ENCODE peak calls at places on chromosome 6, in four cellular contexts. B is neural crest cell, N is A549, H is MCF 10A. X is an unnamed sample.

GRCh38 chr6:108453601-108454157 is 107.0 kb upstream of the FOXO3 start:
- DNase-seq in B (no peak), N (no peak), H (no peak), X (no peak)

GRCh38 chr6:114863610-114864009 is 520.8 kb upstream of the HS3ST5 start:
- DNase-seq in B (no peak), N (no peak), H (no peak), X (no peak)

GRCh38 chr6:33633462-33634158 is 12.5 kb downstream of the ITPR3 start:
- DNase-seq in B (no peak), N (peak), H (peak), X (no peak)

GRCh38 chr6:85685713-85686112 is 43.0 kb upstream of the SYNCRIP start:
- DNase-seq in B (no peak), N (no peak), H (no peak), X (no peak)

GRCh38 chr6:104404377-104404776 is 455.3 kb downstream of the HACE1 start:
- DNase-seq in B (no peak), N (no peak), H (no peak), X (no peak)

GRCh38 chr6:132365319-132365907 is 35.9 kb downstream of the MOXD1 start:
- DNase-seq in B (no peak), N (no peak), H (no peak), X (no peak)

GRCh38 chr6:96963809-96964208 is 39.3 kb downstream of the KLHL32 start:
- DNase-seq in B (no peak), N (no peak), H (no peak), X (no peak)

GRCh38 chr6:117414770-117415169 is 11.0 kb downstream of the ROS1 start:
- DNase-seq in B (no peak), N (no peak), H (no peak), X (no peak)

GRCh38 chr6:130396722-130397121 is 30.9 kb downstream of the TMEM200A start:
- DNase-seq in B (no peak), N (no peak), H (peak), X (no peak)

GRCh38 chr6:152351110-152351509 is 286.1 kb downstream of the SYNE1 start:
- DNase-seq in B (no peak), N (no peak), H (no peak), X (no peak)

GRCh38 chr6:87908978-87909802 is 138.5 kb upstream of the SPACA1 start:
- DNase-seq in B (no peak), N (no peak), H (no peak), X (no peak)

GRCh38 chr6:10559492-10560150 is 38.5 kb downstream of the GCNT2 start:
- DNase-seq in B (no peak), N (no peak), H (no peak), X (no peak)

GRCh38 chr6:22062807-22063408 is 233.9 kb downstream of the PRL start:
- DNase-seq in B (no peak), N (no peak), H (no peak), X (no peak)

GRCh38 chr6:109715616-109716015 is 24.5 kb downstream of the FIG4 start:
- DNase-seq in B (no peak), N (no peak), H (no peak), X (no peak)

GRCh38 chr6:166056637-166057036 is 111.0 kb downstream of the TBXT start:
- DNase-seq in B (no peak), N (no peak), H (no peak), X (no peak)

GRCh38 chr6:108735991-108736345 is 112.3 kb upstream of the ARMC2 start:
- DNase-seq in B (no peak), N (no peak), H (no peak), X (no peak)

GRCh38 chr6:107504655-107505054 is 14.7 kb downstream of the SOBP start:
- DNase-seq in B (no peak), N (no peak), H (no peak), X (no peak)

GRCh38 chr6:100257661-100258395 is 206.9 kb downstream of the SIM1 start:
- DNase-seq in B (no peak), N (peak), H (peak), X (no peak)

GRCh38 chr6:63740709-63741108 is 105.1 kb downstream of the PHF3 start:
- DNase-seq in B (no peak), N (no peak), H (peak), X (peak)

GRCh38 chr6:33787954-33788693 is 806 bp downstream of the LEMD2 start:
- DNase-seq in B (peak), N (peak), H (peak), X (no peak)

GRCh38 chr6:52063584-52064400 is 23.6 kb downstream of the PKHD1 start:
- DNase-seq in B (peak), N (peak), H (peak), X (no peak)

GRCh38 chr6:37794825-37795224 is 24.7 kb upstream of the ZFAND3 start:
- DNase-seq in B (no peak), N (no peak), H (peak), X (no peak)

GRCh38 chr6:34103321-34103720 is 42.6 kb downstream of the GRM4 start:
- DNase-seq in B (no peak), N (no peak), H (no peak), X (no peak)

GRCh38 chr6:28269492-28269891 is 2.5 kb downstream of the ZSCAN26 start:
- DNase-seq in B (no peak), N (peak), H (peak), X (peak)

GRCh38 chr6:55825402-55826051 is 49.9 kb downstream of the BMP5 start:
- DNase-seq in B (no peak), N (no peak), H (peak), X (peak)

GRCh38 chr6:13044390-13044789 is 283.9 kb downstream of the TBC1D7 start:
- DNase-seq in B (no peak), N (peak), H (peak), X (no peak)

GRCh38 chr6:46453756-46454316 is 37.4 kb downstream of the RCAN2 start:
- DNase-seq in B (no peak), N (no peak), H (peak), X (peak)

GRCh38 chr6:130831598-130831997 is 4.4 kb downstream of the SMLR1 start:
- DNase-seq in B (no peak), N (no peak), H (no peak), X (no peak)

GRCh38 chr6:33696538-33697518 is 14.7 kb downstream of the UQCC2 start:
- DNase-seq in B (no peak), N (no peak), H (peak), X (no peak)

GRCh38 chr6:34249469-34250370 is 914 bp upstream of the SMIM29 start:
- DNase-seq in B (no peak), N (no peak), H (no peak), X (no peak)

GRCh38 chr6:56841751-56842150 is 113.2 kb upstream of the BEND6 start:
- DNase-seq in B (no peak), N (no peak), H (no peak), X (no peak)
- TF ChIP-seq CTCF in B (no peak), N (no peak), H (no peak), X (no peak)

GRCh38 chr6:19127085-19127484 is 710.1 kb upstream of the ID4 start:
- DNase-seq in B (no peak), N (no peak), H (no peak), X (no peak)
- TF ChIP-seq CTCF in B (no peak), N (no peak), H (no peak), X (no peak)

GRCh38 chr6:7276199-7276524 is 36.8 kb downstream of the SSR1 start:
- DNase-seq in B (no peak), N (no peak), H (no peak), X (no peak)
- TF ChIP-seq CTCF in B (no peak), N (no peak), H (no peak), X (no peak)

GRCh38 chr6:44002071-44002590 is 125.1 kb downstream of the MRPL14 start:
- DNase-seq in B (no peak), N (no peak), H (no peak), X (no peak)

GRCh38 chr6:44000164-44000842 is 126.9 kb downstream of the MRPL14 start:
- DNase-seq in B (no peak), N (no peak), H (no peak), X (no peak)

GRCh38 chr6:44002591-44003344 is 124.5 kb downstream of the MRPL14 start:
- DNase-seq in B (peak), N (peak), H (no peak), X (no peak)

GRCh38 chr6:43999628-44000027 is 127.6 kb downstream of the MRPL14 start:
- DNase-seq in B (no peak), N (no peak), H (no peak), X (no peak)

DNA sequence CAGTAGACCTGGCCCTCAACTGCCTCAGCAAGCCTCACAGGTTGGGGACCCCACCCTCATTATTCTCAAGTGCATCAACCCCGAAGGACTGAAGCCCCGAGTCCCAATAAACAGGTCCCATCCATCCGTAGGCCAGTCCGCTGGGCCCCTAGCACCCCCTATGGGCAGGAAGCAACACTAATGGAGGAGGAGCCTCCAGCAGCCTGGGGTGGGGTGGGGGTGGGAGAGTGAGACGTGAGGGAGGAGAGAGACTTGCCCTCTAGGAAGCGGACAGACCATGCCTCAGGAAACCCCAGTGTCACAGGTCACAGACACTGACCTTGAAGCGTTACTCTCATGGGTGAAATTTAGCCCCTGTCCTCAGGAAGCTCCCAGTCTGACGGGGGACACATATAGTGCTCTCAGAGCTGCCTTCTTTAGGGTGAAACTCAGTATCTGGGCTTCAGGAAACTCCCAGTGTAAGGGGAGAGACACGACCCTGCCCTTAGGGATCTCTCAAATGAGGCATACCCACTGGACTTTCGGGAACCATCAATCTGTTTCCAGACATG is 125.9 kb downstream of the MRPL14 start:
- DNase-seq in B (no peak), N (no peak), H (peak), X (no peak)
- TF ChIP-seq CTCF in B (peak), N (peak), H (peak), X (peak)

GRCh38 chr6:30684386-30685156 is 1.9 kb downstream of the PPP1R18 start:
- DNase-seq in B (no peak), N (no peak), H (no peak), X (no peak)

GRCh38 chr6:30686908-30687658 is 638 bp upstream of the PPP1R18 start:
- DNase-seq in B (peak), N (peak), H (peak), X (peak)

GRCh38 chr6:30683980-30684338 is 2.5 kb downstream of the PPP1R18 start:
- DNase-seq in B (no peak), N (no peak), H (no peak), X (no peak)

GRCh38 chr6:30685977-30686907 is at the start of gene PPP1R18:
- DNase-seq in B (no peak), N (no peak), H (peak), X (no peak)

DNA sequence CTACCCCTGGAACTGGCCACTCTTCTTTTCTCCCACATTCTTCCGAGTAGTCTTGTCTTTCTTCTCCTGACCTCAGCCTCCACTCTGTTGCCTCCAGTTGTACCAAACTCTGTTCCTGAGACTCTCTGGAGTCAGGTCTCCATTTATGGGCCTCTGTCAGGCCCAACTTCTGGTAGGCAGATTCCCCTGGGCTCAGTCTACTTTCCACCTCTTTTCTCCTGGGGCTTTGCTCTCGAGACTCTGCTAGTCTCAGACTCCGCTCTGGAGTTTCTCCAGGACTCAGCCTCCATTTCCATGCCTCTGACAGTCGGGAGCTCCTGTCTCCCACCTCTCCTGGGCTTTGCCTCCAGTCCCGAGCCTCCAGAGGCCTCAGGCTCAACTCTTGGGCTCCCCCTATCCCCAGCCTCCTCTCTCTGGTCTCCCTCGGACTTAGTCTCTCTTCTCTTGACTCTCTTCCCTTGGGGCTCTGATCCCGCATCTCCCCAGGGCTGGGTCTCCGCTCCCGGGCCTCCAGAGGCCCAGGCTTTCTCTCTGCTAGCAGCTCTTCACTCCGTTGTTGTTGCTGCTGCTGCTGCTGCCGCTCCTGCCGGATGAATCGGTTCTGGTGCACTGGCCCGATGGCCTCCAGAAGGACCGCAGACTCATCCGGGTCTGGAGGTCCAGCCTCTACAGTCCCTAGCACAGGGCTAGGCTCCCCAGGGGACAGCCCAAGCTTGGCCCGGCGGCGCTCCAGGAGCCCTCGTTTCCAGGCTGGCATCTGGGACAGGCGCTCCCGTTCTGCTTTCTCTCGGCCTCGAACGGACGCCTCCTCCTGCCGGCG is 1.1 kb downstream of the PPP1R18 start:
- DNase-seq in B (no peak), N (no peak), H (peak), X (no peak)
- TF ChIP-seq CTCF in B (no peak), N (no peak), H (peak), X (peak)

DNA sequence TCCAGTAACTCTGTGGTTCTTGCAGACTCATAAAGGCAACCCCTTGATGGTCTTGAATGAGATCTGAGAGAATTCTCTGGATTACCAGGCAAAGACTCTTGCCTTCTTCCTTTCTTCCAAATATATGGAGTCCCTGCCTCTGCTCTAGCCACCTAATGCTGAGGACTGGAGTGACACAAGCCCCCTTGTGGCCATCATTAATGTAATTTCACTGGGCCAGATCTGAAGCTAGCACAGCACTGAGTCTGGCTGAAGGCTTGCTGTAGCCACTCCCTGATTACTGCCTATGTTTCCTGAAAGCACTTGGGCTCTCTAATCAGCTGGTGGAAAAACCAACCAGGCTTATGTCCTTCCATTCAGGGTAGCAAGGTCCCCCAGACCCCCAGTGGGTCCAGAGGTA is 559.3 kb upstream of the IRAK1BP1 start:
- DNase-seq in B (peak), N (no peak), H (peak), X (no peak)
- TF ChIP-seq CTCF in B (no peak), N (no peak), H (peak), X (no peak)

X was measured in BJ.